ENCODE peak calls at places on chromosomes 16 and 17, in six cellular contexts. One of them, this sample, is unnamed.

GRCh38 chr16:12323007-12323699 is 346.6 kb downstream of the SNX29 start:
- DNase-seq in stomach: no peak
- DNase-seq in breast epithelium: no peak
- DNase-seq in ovary: no peak
- DNase-seq in IMR-90: no peak
- DNase-seq in adrenal gland: no peak
- DNase-seq in this sample: no peak

GRCh38 chr17:35242805-35243458 is at the start of gene SLFN5:
- DNase-seq in IMR-90: peak
- DNase-seq in stomach: peak
- DNase-seq in breast epithelium: peak
- DNase-seq in adrenal gland: peak
- DNase-seq in ovary: peak
- DNase-seq in this sample: peak

GRCh38 chr17:51397361-51398127 is 137.2 kb downstream of the UTP18 start:
- DNase-seq in stomach: no peak
- DNase-seq in breast epithelium: no peak
- DNase-seq in ovary: no peak
- DNase-seq in IMR-90: peak
- DNase-seq in adrenal gland: no peak
- DNase-seq in this sample: peak

GRCh38 chr17:57484826-57485565 is 228.7 kb downstream of the MSI2 start:
- DNase-seq in breast epithelium: no peak
- DNase-seq in ovary: no peak
- DNase-seq in adrenal gland: no peak
- DNase-seq in IMR-90: no peak
- DNase-seq in stomach: no peak
- DNase-seq in this sample: no peak

GRCh38 chr17:39777534-39778365 is 40.0 kb downstream of the GRB7 start:
- DNase-seq in adrenal gland: no peak
- DNase-seq in IMR-90: no peak
- DNase-seq in stomach: no peak
- DNase-seq in ovary: no peak
- DNase-seq in breast epithelium: no peak
- DNase-seq in this sample: no peak

GRCh38 chr17:27545562-27546229 is 85.3 kb upstream of the LGALS9 start:
- DNase-seq in IMR-90: peak
- DNase-seq in breast epithelium: no peak
- DNase-seq in ovary: no peak
- DNase-seq in adrenal gland: no peak
- DNase-seq in stomach: no peak
- DNase-seq in this sample: no peak

GRCh38 chr17:2034157-2034556 is 4.2 kb downstream of the DPH1 start:
- DNase-seq in ovary: no peak
- DNase-seq in adrenal gland: no peak
- DNase-seq in breast epithelium: no peak
- DNase-seq in stomach: no peak
- DNase-seq in IMR-90: no peak
- DNase-seq in this sample: no peak

GRCh38 chr17:49035470-49036269 is 38.5 kb downstream of the IGF2BP1 start:
- DNase-seq in adrenal gland: peak
- DNase-seq in ovary: no peak
- DNase-seq in stomach: peak
- DNase-seq in IMR-90: peak
- DNase-seq in breast epithelium: peak
- DNase-seq in this sample: no peak

GRCh38 chr17:2366747-2367494 is 29.6 kb downstream of the SGSM2 start:
- DNase-seq in stomach: no peak
- DNase-seq in breast epithelium: no peak
- DNase-seq in adrenal gland: no peak
- DNase-seq in ovary: no peak
- DNase-seq in IMR-90: no peak
- DNase-seq in this sample: no peak

GRCh38 chr17:69814031-69814430 is 261.0 kb upstream of the KCNJ16 start:
- DNase-seq in breast epithelium: no peak
- DNase-seq in ovary: no peak
- DNase-seq in stomach: no peak
- DNase-seq in adrenal gland: no peak
- DNase-seq in IMR-90: no peak
- DNase-seq in this sample: no peak

GRCh38 chr16:85424260-85425060 is 188.7 kb upstream of the GSE1 start:
- DNase-seq in adrenal gland: no peak
- DNase-seq in stomach: peak
- DNase-seq in breast epithelium: no peak
- DNase-seq in ovary: peak
- DNase-seq in IMR-90: no peak
- DNase-seq in this sample: no peak

GRCh38 chr16:71358464-71359031 is at the start of gene CALB2:
- DNase-seq in breast epithelium: peak
- DNase-seq in ovary: peak
- DNase-seq in stomach: peak
- DNase-seq in adrenal gland: peak
- DNase-seq in IMR-90: peak
- DNase-seq in this sample: peak

GRCh38 chr17:72116692-72117469 is 3.9 kb upstream of the SOX9 start:
- DNase-seq in breast epithelium: no peak
- DNase-seq in stomach: no peak
- DNase-seq in IMR-90: peak
- DNase-seq in adrenal gland: no peak
- DNase-seq in ovary: no peak
- DNase-seq in this sample: no peak

GRCh38 chr17:58316260-58316960 is 12.2 kb downstream of the TSPOAP1 start:
- DNase-seq in stomach: peak
- DNase-seq in IMR-90: no peak
- DNase-seq in adrenal gland: peak
- DNase-seq in breast epithelium: peak
- DNase-seq in ovary: no peak
- DNase-seq in this sample: no peak

GRCh38 chr17:7992924-7993323 is 9.5 kb upstream of the GUCY2D start:
- DNase-seq in ovary: no peak
- DNase-seq in adrenal gland: no peak
- DNase-seq in breast epithelium: peak
- DNase-seq in stomach: no peak
- DNase-seq in IMR-90: no peak
- DNase-seq in this sample: no peak

GRCh38 chr17:75570034-75570676 is 17.4 kb upstream of the MYO15B start:
- DNase-seq in adrenal gland: no peak
- DNase-seq in stomach: no peak
- DNase-seq in IMR-90: no peak
- DNase-seq in breast epithelium: no peak
- DNase-seq in ovary: no peak
- DNase-seq in this sample: no peak

GRCh38 chr16:53111078-53111776 is 56.4 kb downstream of the CHD9 start:
- DNase-seq in IMR-90: peak
- DNase-seq in breast epithelium: no peak
- DNase-seq in stomach: no peak
- DNase-seq in adrenal gland: no peak
- DNase-seq in ovary: no peak
- DNase-seq in this sample: no peak

GRCh38 chr17:4658478-4659305 is 17.2 kb upstream of the ALOX15 start:
- DNase-seq in IMR-90: peak
- DNase-seq in stomach: no peak
- DNase-seq in adrenal gland: no peak
- DNase-seq in breast epithelium: no peak
- DNase-seq in ovary: no peak
- DNase-seq in this sample: no peak

GRCh38 chr17:79619196-79619595 is 8.3 kb upstream of the RBFOX3 start:
- DNase-seq in ovary: no peak
- DNase-seq in breast epithelium: peak
- DNase-seq in stomach: no peak
- DNase-seq in adrenal gland: peak
- DNase-seq in IMR-90: no peak
- DNase-seq in this sample: no peak

GRCh38 chr16:46833465-46833810 is 2.5 kb upstream of the C16orf87 start:
- DNase-seq in adrenal gland: no peak
- DNase-seq in IMR-90: peak
- DNase-seq in stomach: no peak
- DNase-seq in breast epithelium: no peak
- DNase-seq in ovary: no peak
- DNase-seq in this sample: no peak

GRCh38 chr17:35052240-35052608 is 11.3 kb downstream of the RFFL start:
- DNase-seq in breast epithelium: no peak
- DNase-seq in IMR-90: peak
- DNase-seq in ovary: no peak
- DNase-seq in adrenal gland: no peak
- DNase-seq in stomach: no peak
- DNase-seq in this sample: no peak

GRCh38 chr16:29876578-29877249 is 13.7 kb upstream of the CDIPT start:
- DNase-seq in IMR-90: no peak
- DNase-seq in ovary: no peak
- DNase-seq in adrenal gland: no peak
- DNase-seq in breast epithelium: no peak
- DNase-seq in stomach: no peak
- DNase-seq in this sample: no peak

GRCh38 chr16:19595043-19595767 is 39.7 kb downstream of the VPS35L start:
- DNase-seq in breast epithelium: no peak
- DNase-seq in stomach: peak
- DNase-seq in adrenal gland: peak
- DNase-seq in IMR-90: peak
- DNase-seq in ovary: peak
- DNase-seq in this sample: no peak

GRCh38 chr16:81443688-81444447 is 740 bp upstream of the CMIP start:
- DNase-seq in stomach: no peak
- DNase-seq in breast epithelium: peak
- DNase-seq in adrenal gland: peak
- DNase-seq in ovary: peak
- DNase-seq in IMR-90: no peak
- DNase-seq in this sample: peak
- TF ChIP-seq POLR2A in stomach: no peak
- TF ChIP-seq POLR2A in breast epithelium: no peak
- TF ChIP-seq POLR2A in adrenal gland: no peak
- TF ChIP-seq POLR2A in ovary: peak
- TF ChIP-seq POLR2A in IMR-90: no peak
- TF ChIP-seq POLR2A in this sample: no peak

DNA sequence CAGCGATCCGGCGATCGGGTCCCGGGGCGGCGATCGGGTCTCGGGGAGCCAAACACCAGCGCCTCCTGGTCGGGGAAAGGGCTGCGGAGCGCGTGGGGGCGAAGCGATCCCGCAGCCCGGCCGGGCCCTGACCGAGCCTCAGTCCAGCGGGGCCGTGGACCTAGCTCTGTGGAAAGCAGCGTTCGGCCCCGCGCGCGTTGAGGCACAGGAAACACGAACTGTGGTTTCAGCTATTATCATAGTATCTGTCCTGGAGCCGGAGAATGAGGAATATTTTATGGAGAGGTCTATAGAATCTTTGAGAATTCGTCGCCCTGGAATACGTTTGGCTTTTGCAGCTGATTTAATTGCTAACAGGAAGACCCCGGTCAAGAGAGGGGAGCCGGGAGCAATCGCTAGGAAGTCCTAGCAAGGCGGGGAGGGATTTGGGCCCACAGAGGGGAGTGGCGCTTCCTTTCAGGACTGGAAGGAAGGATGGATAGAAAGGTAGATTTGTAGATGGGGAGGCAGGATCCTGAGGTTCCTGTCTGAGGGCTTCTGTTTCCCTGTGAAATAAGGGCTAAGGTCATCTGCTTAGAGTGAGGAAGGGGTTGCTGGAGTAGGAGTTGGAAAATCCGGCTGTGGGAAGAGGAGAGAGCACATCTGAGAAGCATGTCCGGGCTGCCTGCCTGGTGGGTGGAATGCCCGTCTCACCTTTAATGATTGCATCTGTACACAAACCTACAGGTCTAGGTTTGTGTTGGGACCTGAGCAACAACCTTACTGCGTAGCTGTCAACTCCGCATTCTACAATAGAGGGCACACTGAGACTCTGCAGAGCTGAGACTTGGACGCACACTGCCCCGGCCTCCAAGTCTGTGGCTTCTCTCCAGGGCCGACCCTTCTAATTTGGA is 770 bp downstream of the CCNF start:
- DNase-seq in IMR-90: peak
- DNase-seq in stomach: no peak
- DNase-seq in breast epithelium: no peak
- DNase-seq in ovary: no peak
- DNase-seq in adrenal gland: no peak
- DNase-seq in this sample: no peak
- TF ChIP-seq CTCF in IMR-90: no peak
- TF ChIP-seq CTCF in stomach: no peak
- TF ChIP-seq CTCF in breast epithelium: peak
- TF ChIP-seq CTCF in ovary: no peak
- TF ChIP-seq CTCF in adrenal gland: no peak
- TF ChIP-seq CTCF in this sample: no peak

DNA sequence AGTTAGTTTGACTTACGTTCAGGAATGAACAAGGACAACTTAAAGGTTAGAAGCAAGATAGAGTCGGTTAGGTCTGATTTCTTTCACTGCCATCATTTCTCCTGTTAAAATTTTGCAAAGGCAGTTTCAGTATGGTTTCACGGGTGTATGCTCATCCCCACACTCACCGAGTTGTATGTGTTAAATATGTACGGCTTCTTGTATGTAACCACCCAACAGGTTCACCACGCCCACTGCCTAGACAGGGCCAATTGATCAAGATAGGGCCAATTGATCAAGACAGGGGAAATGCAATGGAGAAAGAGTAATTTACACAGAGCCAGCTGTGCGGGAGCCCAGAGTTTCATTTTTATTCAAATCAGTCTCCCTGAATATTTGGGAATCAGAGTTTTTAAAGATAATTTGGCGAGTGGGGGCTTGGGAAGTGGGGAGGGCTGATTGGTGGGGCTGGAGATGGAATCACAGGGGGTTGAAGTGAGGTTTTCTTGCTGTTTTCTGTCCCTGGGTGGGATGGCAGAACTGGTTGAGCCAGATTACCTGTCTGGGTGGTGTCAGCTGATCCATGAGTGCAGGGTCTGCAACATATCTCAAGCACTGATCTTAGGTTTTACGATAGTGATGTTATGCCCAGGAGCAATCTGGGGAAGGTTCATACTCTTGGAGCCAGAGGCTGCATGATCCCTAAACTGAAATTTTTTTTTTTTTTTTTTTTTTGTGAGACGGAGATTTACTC is 62.4 kb upstream of the PLCG2 start:
- DNase-seq in adrenal gland: no peak
- DNase-seq in IMR-90: no peak
- DNase-seq in breast epithelium: no peak
- DNase-seq in ovary: no peak
- DNase-seq in stomach: no peak
- DNase-seq in this sample: no peak
- TF ChIP-seq POLR2A in adrenal gland: no peak
- TF ChIP-seq POLR2A in IMR-90: no peak
- TF ChIP-seq POLR2A in breast epithelium: no peak
- TF ChIP-seq POLR2A in ovary: no peak
- TF ChIP-seq POLR2A in stomach: no peak
- TF ChIP-seq POLR2A in this sample: no peak

DNA sequence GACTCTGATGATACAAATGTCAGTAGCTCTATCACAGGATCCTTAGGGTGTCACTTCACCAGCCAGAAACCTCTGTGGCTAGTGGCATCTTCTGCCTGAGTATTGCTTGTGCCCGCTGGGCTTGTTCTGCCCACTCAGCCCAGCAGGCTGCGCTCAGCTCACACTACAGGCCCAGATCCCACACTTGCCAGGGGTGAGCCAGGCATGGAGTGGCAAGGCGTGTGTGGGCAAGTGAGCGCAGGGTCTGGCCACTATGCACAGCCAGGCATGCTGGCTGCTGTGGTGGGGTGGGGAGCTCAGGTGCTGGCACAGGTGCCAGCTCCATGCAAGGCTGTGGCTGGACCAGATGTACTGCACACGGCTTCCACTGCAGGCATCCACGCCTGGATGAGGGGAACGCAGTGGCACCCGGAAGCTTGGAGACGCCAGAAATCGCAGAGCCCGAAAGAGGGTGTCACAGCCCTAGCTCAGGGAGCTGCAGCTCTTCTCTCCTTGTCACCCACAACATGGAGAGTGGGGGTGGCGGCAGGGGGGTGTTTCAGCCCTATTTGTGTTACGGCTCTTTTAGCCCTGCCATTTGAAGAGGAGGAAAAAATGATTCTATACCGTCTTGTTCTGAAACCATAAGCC is 10.2 kb downstream of the CFAP97D1 start:
- DNase-seq in ovary: no peak
- DNase-seq in breast epithelium: no peak
- DNase-seq in stomach: no peak
- DNase-seq in adrenal gland: no peak
- DNase-seq in IMR-90: no peak
- DNase-seq in this sample: no peak
- TF ChIP-seq CTCF in ovary: no peak
- TF ChIP-seq CTCF in breast epithelium: peak
- TF ChIP-seq CTCF in stomach: no peak
- TF ChIP-seq CTCF in adrenal gland: no peak
- TF ChIP-seq CTCF in IMR-90: peak
- TF ChIP-seq CTCF in this sample: no peak